ENCODE peak calls at places on chromosome 4, in four cellular contexts. P is endothelial cell, C is NCI-H510A, O is mucosa of descending colon. F is an unnamed sample.

GRCh38 chr4:82560853-82561744 is 689 bp downstream of the TMEM150C start:
- DNase-seq in P (peak), O (no peak), C (no peak), F (no peak)

GRCh38 chr4:104743141-104743748 is 248.6 kb upstream of the CXXC4 start:
- DNase-seq in O (no peak), C (no peak), P (no peak), F (no peak)

GRCh38 chr4:72314869-72315268 is 254.2 kb downstream of the ADAMTS3 start:
- DNase-seq in C (no peak), O (no peak), P (no peak), F (no peak)

GRCh38 chr4:33886356-33886755 is 2358.0 kb downstream of the ARAP2 start:
- DNase-seq in O (no peak), P (no peak), C (no peak), F (no peak)

GRCh38 chr4:118954246-118954645 is 65.6 kb downstream of the SYNPO2 start:
- DNase-seq in C (no peak), P (no peak), O (no peak), F (no peak)

GRCh38 chr4:17957689-17958088 is 63.9 kb downstream of the LCORL start:
- DNase-seq in O (no peak), P (no peak), C (no peak), F (no peak)

GRCh38 chr4:91330555-91331137 is 973.1 kb upstream of the GRID2 start:
- DNase-seq in C (no peak), P (no peak), O (no peak), F (no peak)

GRCh38 chr4:142883433-142883832 is 37.3 kb upstream of the INPP4B start:
- DNase-seq in C (no peak), P (peak), O (no peak), F (no peak)

GRCh38 chr4:156496797-156497196 is 474.8 kb downstream of the PDGFC start:
- DNase-seq in O (no peak), C (no peak), P (no peak), F (no peak)

GRCh38 chr4:168832746-168833575 is 177.1 kb downstream of the CBR4 start:
- DNase-seq in O (peak), C (no peak), P (peak), F (peak)

GRCh38 chr4:110799171-110799570 is 176.3 kb upstream of the PITX2 start:
- DNase-seq in O (no peak), P (no peak), C (no peak), F (no peak)

GRCh38 chr4:10841697-10842096 is 157.1 kb upstream of the CLNK start:
- DNase-seq in P (no peak), O (no peak), C (no peak), F (no peak)

GRCh38 chr4:149347139-149347538 is 468.5 kb downstream of the IQCM start:
- DNase-seq in P (no peak), O (no peak), C (no peak), F (no peak)

F was measured in psoas muscle.